ENCODE peak calls at places on chromosomes 4 and X, in seven cellular contexts. Y, L, H, W, U, D and C are unnamed samples.

GRCh38 chr4:126215759-126216158 is 901.0 kb downstream of the FAT4 start:
- DNase-seq in W (no peak), Y (no peak), L (no peak), U (no peak), D (no peak), H (no peak), C (no peak)

GRCh38 chrX:45009371-45010000 is 136.5 kb downstream of the KDM6A start:
- DNase-seq in W (no peak), U (no peak), D (no peak), H (no peak), Y (no peak), L (no peak), C (no peak)

GRCh38 chr4:74503580-74503979 is 58.6 kb downstream of the AREG start:
- DNase-seq in D (no peak), H (peak; percentile 6), W (no peak), U (no peak), Y (no peak), L (no peak), C (no peak)

GRCh38 chr4:126890994-126891393 is 741.8 kb upstream of the INTU start:
- DNase-seq in L (no peak), D (no peak), H (no peak), U (no peak), W (no peak), Y (no peak), C (no peak)

GRCh38 chr4:63528592-63528991 is 880.7 kb downstream of the TECRL start:
- DNase-seq in U (no peak), Y (peak; percentile 1), H (no peak), L (no peak), D (peak; percentile 51), W (no peak), C (no peak)

GRCh38 chr4:38114435-38114834 is 154.2 kb downstream of the PTTG2 start:
- DNase-seq in U (no peak), W (no peak), D (peak; percentile 36), L (no peak), H (no peak), Y (no peak), C (no peak)

GRCh38 chr4:156766846-156767245 is 204.8 kb downstream of the PDGFC start:
- DNase-seq in Y (no peak), D (no peak), W (no peak), H (no peak), L (no peak), U (no peak), C (no peak)

GRCh38 chr4:26030260-26030667 is 116.2 kb downstream of the SMIM20 start:
- DNase-seq in H (no peak), U (no peak), W (no peak), L (no peak), D (no peak), Y (no peak), C (no peak)

GRCh38 chr4:25953740-25954139 is 39.7 kb downstream of the SMIM20 start:
- DNase-seq in W (no peak), L (no peak), U (no peak), Y (no peak), H (no peak), D (no peak), C (no peak)

GRCh38 chr4:67575232-67575888 is 16.8 kb downstream of the STAP1 start:
- DNase-seq in W (no peak), U (no peak), H (peak; percentile 81), Y (peak; percentile 59), D (peak; percentile 95), L (no peak), C (no peak)

GRCh38 chr4:153116101-153116680 is 88.1 kb upstream of the TRIM2 start:
- DNase-seq in D (no peak), U (no peak), H (no peak), W (no peak), L (no peak), Y (no peak), C (no peak)

GRCh38 chr4:858831-859451 is 33.0 kb upstream of the CPLX1 start:
- DNase-seq in D (no peak), L (peak; percentile 20), Y (no peak), W (no peak), U (peak; percentile 77), H (no peak), C (no peak)

GRCh38 chrX:40179333-40179732 is 81.6 kb upstream of the BCOR start:
- DNase-seq in H (no peak), W (no peak), U (no peak), D (peak; percentile 80), Y (no peak), L (no peak), C (no peak)